ENCODE peak calls at places on chromosomes 6 and 20, in six cellular contexts. P is progenitor cell of endocrine pancreas, H is WTC11, E is H9, R is colonic mucosa, B is fibroblast of the aortic adventitia. D is an unnamed sample.

GRCh38 chr20:37833172-37833915 is 69.6 kb upstream of the VSTM2L start:
- DNase-seq in P (no peak), H (no peak), E (no peak), R (no peak), B (no peak), D (no peak)

GRCh38 chr6:118663993-118664985 is 12.9 kb upstream of the CEP85L start:
- DNase-seq in P (no peak), H (no peak), E (no peak), R (no peak), B (no peak), D (no peak)

GRCh38 chr20:37562695-37563480 is 35.2 kb upstream of the BLCAP start:
- DNase-seq in P (no peak), H (no peak), E (no peak), R (no peak), B (no peak), D (no peak)

GRCh38 chr6:2524090-2524489 is 226.6 kb downstream of the MYLK4 start:
- DNase-seq in P (no peak), H (no peak), E (no peak), R (no peak), B (no peak), D (no peak)

GRCh38 chr20:58619847-58620431 is 31.1 kb upstream of the STX16 start:
- DNase-seq in P (no peak), H (no peak), E (peak), R (no peak), B (no peak), D (no peak)

GRCh38 chr6:130159876-130160415 is 62.8 kb downstream of the SAMD3 start:
- DNase-seq in P (no peak), H (no peak), E (no peak), R (no peak), B (peak), D (no peak)

GRCh38 chr20:1657556-1658334 is at the start of gene SIRPG:
- DNase-seq in P (no peak), H (no peak), E (no peak), R (no peak), B (no peak), D (no peak)

GRCh38 chr20:57199656-57200405 is 66.6 kb downstream of the BMP7 start:
- DNase-seq in P (no peak), H (no peak), E (no peak), R (no peak), B (no peak), D (no peak)

GRCh38 chr20:53707341-53708102 is 113.9 kb upstream of the ZNF217 start:
- DNase-seq in P (no peak), H (no peak), E (no peak), R (no peak), B (peak), D (no peak)

GRCh38 chr20:37223053-37223452 is 38.6 kb downstream of the GHRH start:
- DNase-seq in P (no peak), H (no peak), E (no peak), R (no peak), B (peak), D (no peak)

GRCh38 chr6:35258858-35259193 is 709 bp upstream of the ZNF76 start:
- DNase-seq in P (peak), H (no peak), E (no peak), R (no peak), B (peak), D (no peak)

GRCh38 chr6:21426841-21427490 is 166.6 kb upstream of the SOX4 start:
- DNase-seq in P (no peak), H (no peak), E (no peak), R (no peak), B (peak), D (no peak)

GRCh38 chr6:142523485-142523884 is 221.7 kb downstream of the ADGRG6 start:
- DNase-seq in P (no peak), H (no peak), E (no peak), R (no peak), B (peak), D (no peak)

GRCh38 chr6:166692723-166693302 is 65.8 kb upstream of the RPS6KA2 start:
- DNase-seq in P (no peak), H (no peak), E (no peak), R (no peak), B (no peak), D (no peak)

GRCh38 chr6:28764014-28764723 is 159.6 kb downstream of the TRIM27 start:
- DNase-seq in P (no peak), H (no peak), E (no peak), R (no peak), B (no peak), D (no peak)

GRCh38 chr6:3471711-3472110 is 14.9 kb upstream of the SLC22A23 start:
- DNase-seq in P (no peak), H (no peak), E (no peak), R (no peak), B (peak), D (no peak)

GRCh38 chr6:46990031-46990644 is 52.0 kb downstream of the ADGRF1 start:
- DNase-seq in P (no peak), H (no peak), E (no peak), R (no peak), B (peak), D (peak)

GRCh38 chr20:4567172-4567571 is 154.5 kb upstream of the PRND start:
- DNase-seq in P (no peak), H (no peak), E (no peak), R (no peak), B (no peak), D (no peak)

GRCh38 chr20:32232487-32232886 is 24.8 kb downstream of the POFUT1 start:
- DNase-seq in P (no peak), H (no peak), E (no peak), R (no peak), B (no peak), D (no peak)

GRCh38 chr20:3749689-3750639 is 17.5 kb downstream of the HSPA12B start:
- DNase-seq in P (peak), H (peak), E (peak), R (no peak), B (no peak), D (no peak)

GRCh38 chr6:56539503-56540105 is 103.1 kb downstream of the DST start:
- DNase-seq in P (no peak), H (no peak), E (no peak), R (no peak), B (no peak), D (no peak)

GRCh38 chr6:30091577-30092381 is 16.2 kb upstream of the RNF39 start:
- DNase-seq in P (no peak), H (no peak), E (peak), R (peak), B (peak), D (no peak)

GRCh38 chr6:12844284-12845223 is 128.0 kb downstream of the PHACTR1 start:
- DNase-seq in P (no peak), H (no peak), E (no peak), R (no peak), B (peak), D (no peak)

GRCh38 chr20:49523767-49524360 is 41.4 kb upstream of the KCNB1 start:
- DNase-seq in P (no peak), H (no peak), E (no peak), R (no peak), B (no peak), D (no peak)

GRCh38 chr6:134477991-134478635 is 160.2 kb upstream of the SGK1 start:
- DNase-seq in P (no peak), H (no peak), E (no peak), R (no peak), B (peak), D (no peak)

GRCh38 chr6:50098306-50098705 is 48.6 kb upstream of the DEFB112 start:
- DNase-seq in P (no peak), H (no peak), E (no peak), R (no peak), B (no peak), D (no peak)

GRCh38 chr6:120077489-120077888 is 727.9 kb upstream of the MAN1A1 start:
- DNase-seq in P (no peak), H (peak), E (peak), R (no peak), B (peak), D (no peak)

GRCh38 chr6:10535198-10535597 is 14.0 kb downstream of the GCNT2 start:
- DNase-seq in P (no peak), H (no peak), E (no peak), R (no peak), B (no peak), D (no peak)

GRCh38 chr6:167982063-167982462 is 15.4 kb upstream of the KIF25 start:
- DNase-seq in P (no peak), H (no peak), E (no peak), R (no peak), B (no peak), D (no peak)

GRCh38 chr6:73325656-73326055 is 28.4 kb downstream of the DPPA5 start:
- DNase-seq in P (no peak), H (no peak), E (no peak), R (no peak), B (no peak), D (no peak)

GRCh38 chr6:8944548-8944947 is 509.2 kb upstream of the SLC35B3 start:
- DNase-seq in P (no peak), H (no peak), E (no peak), R (no peak), B (no peak), D (no peak)

GRCh38 chr6:128558924-128559323 is 38.5 kb upstream of the PTPRK start:
- DNase-seq in P (no peak), H (no peak), E (no peak), R (no peak), B (no peak), D (no peak)

GRCh38 chr6:72820153-72820552 is 198.3 kb downstream of the KCNQ5 start:
- DNase-seq in P (no peak), H (no peak), E (no peak), R (no peak), B (no peak), D (no peak)

GRCh38 chr20:58471161-58471834 is 43.9 kb downstream of the APCDD1L start:
- DNase-seq in P (no peak), H (no peak), E (no peak), R (peak), B (peak), D (peak)

GRCh38 chr20:10347066-10347465 is 87.0 kb downstream of the MKKS start:
- DNase-seq in P (no peak), H (no peak), E (no peak), R (no peak), B (no peak), D (no peak)

GRCh38 chr6:44642870-44643522 is 255.5 kb downstream of the CDC5L start:
- DNase-seq in P (no peak), H (no peak), E (no peak), R (no peak), B (no peak), D (no peak)

GRCh38 chr6:13391537-13391936 is 63.2 kb upstream of the TBC1D7 start:
- DNase-seq in P (no peak), H (no peak), E (no peak), R (no peak), B (no peak), D (no peak)

GRCh38 chr6:44858998-44859397 is 469.1 kb upstream of the RUNX2 start:
- DNase-seq in P (no peak), H (no peak), E (no peak), R (no peak), B (peak), D (no peak)

GRCh38 chr6:125188037-125188436 is 34.5 kb downstream of the TPD52L1 start:
- DNase-seq in P (no peak), H (no peak), E (no peak), R (no peak), B (peak), D (no peak)

GRCh38 chr20:50110141-50111047 is 2.6 kb downstream of the UBE2V1 start:
- DNase-seq in P (no peak), H (no peak), E (no peak), R (peak), B (no peak), D (no peak)

GRCh38 chr6:53513056-53513455 is 31.8 kb downstream of the GCLC start:
- DNase-seq in P (no peak), H (no peak), E (no peak), R (no peak), B (no peak), D (no peak)

GRCh38 chr6:53514677-53515076 is 30.2 kb downstream of the GCLC start:
- DNase-seq in P (no peak), H (no peak), E (no peak), R (no peak), B (no peak), D (no peak)

GRCh38 chr6:53512631-53513030 is 32.3 kb downstream of the GCLC start:
- DNase-seq in P (no peak), H (no peak), E (no peak), R (no peak), B (no peak), D (no peak)

GRCh38 chr6:53510751-53511150 is 34.1 kb downstream of the GCLC start:
- DNase-seq in P (no peak), H (no peak), E (no peak), R (no peak), B (no peak), D (no peak)

DNA sequence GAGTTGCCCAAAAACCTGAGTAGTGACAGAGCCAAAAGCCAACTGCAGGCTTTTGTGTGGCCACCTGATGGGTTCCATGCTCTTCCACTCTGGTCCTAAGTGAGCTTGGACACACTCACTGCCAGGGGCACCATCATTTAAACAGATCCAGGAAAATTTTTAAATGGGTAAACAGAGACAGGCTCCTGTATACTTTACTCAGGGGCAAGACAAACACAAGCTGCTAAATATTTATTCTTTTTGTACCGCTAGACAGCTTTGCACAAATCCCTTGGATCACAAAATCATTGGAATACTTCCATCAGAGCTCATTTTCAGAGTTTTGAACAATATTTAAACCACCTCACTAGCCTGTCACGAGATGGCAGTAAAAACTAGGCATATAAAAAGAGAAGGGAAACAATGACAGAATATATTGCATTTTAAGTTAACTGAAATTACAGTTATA is 31.4 kb downstream of the GCLC start:
- DNase-seq in P (no peak), H (no peak), E (no peak), R (no peak), B (no peak), D (no peak)
- TF ChIP-seq CTCF in P (no peak), H (no peak), E (no peak), R (no peak), B (no peak), D (no peak)

GRCh38 chr6:136956590-136957573 is 34.8 kb downstream of the SLC35D3 start:
- DNase-seq in P (no peak), H (peak), E (peak), R (no peak), B (no peak), D (no peak)
- TF ChIP-seq CTCF in P (peak), H (no peak), E (peak), R (no peak), B (no peak), D (no peak)

DNA sequence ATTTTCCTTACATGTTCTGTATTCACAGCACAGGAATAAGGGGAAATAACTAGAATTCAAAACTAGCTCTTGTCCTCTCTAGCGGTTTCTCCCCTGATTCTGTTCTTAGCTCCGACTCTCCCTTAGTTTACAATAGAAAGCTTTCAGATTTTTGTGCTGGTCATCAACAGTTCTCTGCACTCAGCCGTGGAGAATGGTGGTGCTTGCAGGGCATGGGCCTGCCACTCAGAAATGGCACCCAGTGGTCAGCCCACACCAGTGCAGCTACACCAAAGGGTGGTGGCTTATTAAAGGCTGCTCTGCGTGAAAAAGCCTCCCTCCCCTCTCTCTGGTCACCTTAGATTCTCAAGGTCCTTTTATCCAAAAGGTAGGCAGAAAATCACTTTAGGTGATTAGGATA is 123.5 kb downstream of the SASH1 start:
- DNase-seq in P (no peak), H (no peak), E (no peak), R (no peak), B (no peak), D (no peak)
- TF ChIP-seq CTCF in P (no peak), H (no peak), E (no peak), R (no peak), B (no peak), D (no peak)

DNA sequence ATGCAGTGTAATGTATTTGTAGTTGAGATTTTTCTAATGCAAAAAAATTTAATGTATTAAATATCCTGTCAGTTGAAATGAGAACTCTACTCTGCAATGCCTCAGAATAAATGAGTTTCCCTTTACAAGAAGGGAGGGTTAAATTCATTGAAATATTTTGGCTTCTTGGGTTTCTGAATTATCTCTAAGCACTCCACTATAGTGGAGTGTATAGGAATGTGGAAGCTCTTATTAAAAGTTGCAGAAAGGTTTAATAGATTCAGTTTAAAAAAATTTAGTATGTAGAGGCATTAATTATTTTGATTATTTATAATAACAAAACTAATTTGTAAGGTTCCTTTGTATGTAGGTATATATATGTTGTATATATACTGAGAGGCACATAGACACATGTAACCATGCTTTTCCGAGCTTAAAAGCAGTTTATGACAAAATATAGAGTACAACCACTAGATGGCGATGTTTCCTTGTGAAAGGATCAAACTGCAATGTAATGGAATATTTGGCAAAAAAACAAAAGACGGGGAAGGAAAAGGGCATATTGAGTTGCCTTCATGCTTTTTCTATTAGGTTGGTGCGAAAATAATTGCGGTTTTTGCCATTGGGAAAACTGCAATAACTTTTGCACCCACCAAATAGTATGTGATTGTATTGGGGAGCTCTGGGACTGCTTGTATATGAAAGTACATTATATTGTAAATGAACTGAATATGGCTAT is 144.2 kb downstream of the MYO6 start:
- DNase-seq in P (no peak), H (no peak), E (no peak), R (no peak), B (peak), D (no peak)
- TF ChIP-seq CTCF in P (peak), H (peak), E (peak), R (peak), B (peak), D (peak)

GRCh38 chr6:63759605-63760004 is 124.0 kb downstream of the PHF3 start:
- DNase-seq in P (no peak), H (no peak), E (no peak), R (no peak), B (no peak), D (no peak)
- TF ChIP-seq CTCF in P (no peak), H (no peak), E (no peak), R (no peak), B (no peak), D (no peak)

DNA sequence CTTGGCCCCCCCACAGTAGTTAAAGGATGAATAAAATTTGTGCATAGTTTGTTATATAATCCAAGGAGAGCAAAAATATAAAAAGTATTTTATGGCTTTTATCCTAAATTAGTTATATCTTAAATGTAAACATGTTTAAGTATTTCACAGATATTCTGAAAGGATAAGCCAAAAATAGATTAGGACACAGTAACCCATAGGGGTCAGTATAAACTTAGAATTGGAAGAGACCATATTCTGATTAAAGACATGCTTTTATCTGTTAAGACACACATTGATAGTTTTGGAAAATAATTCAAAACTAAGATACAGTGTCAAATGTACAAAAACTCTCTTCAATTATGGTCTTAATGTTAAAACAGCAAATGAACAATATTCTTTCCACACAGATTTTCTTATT is 4.5 kb upstream of the SERINC1 start:
- DNase-seq in P (no peak), H (no peak), E (no peak), R (no peak), B (peak), D (no peak)
- TF ChIP-seq CTCF in P (peak), H (no peak), E (peak), R (peak), B (peak), D (peak)

GRCh38 chr20:22619272-22619671 is 34.9 kb upstream of the FOXA2 start:
- DNase-seq in P (no peak), H (no peak), E (no peak), R (no peak), B (no peak), D (no peak)

GRCh38 chr20:22626501-22626900 is 42.1 kb upstream of the FOXA2 start:
- DNase-seq in P (no peak), H (no peak), E (no peak), R (no peak), B (no peak), D (no peak)

GRCh38 chr20:22619806-22620205 is 35.4 kb upstream of the FOXA2 start:
- DNase-seq in P (no peak), H (no peak), E (no peak), R (no peak), B (no peak), D (no peak)

GRCh38 chr20:22620342-22620741 is 36.0 kb upstream of the FOXA2 start:
- DNase-seq in P (no peak), H (no peak), E (no peak), R (no peak), B (no peak), D (no peak)

DNA sequence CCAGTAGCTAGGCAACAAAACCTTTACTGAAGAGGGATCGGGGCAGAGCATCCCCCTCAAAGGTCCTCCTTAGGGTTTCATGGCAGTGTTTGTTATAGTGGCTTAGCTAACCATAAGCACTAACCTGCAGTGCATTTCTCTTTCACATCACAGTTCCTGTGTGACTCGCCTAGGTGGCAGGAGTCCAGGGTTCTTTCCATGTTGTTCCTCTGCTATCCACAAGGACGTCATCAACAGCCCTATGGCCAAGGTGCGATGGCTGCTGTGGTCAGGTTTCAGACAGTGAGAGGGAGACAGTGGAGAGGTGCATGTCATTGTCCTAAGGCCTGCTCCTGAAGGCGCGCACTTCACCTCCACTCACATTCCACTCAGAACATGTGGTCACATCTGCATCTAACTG is 38.8 kb upstream of the FOXA2 start:
- DNase-seq in P (no peak), H (no peak), E (no peak), R (no peak), B (no peak), D (no peak)
- TF ChIP-seq CTCF in P (no peak), H (no peak), E (peak), R (no peak), B (no peak), D (no peak)

GRCh38 chr20:24574307-24574706 is 104.9 kb downstream of the SYNDIG1 start:
- DNase-seq in P (no peak), H (no peak), E (no peak), R (no peak), B (no peak), D (no peak)
- TF ChIP-seq CTCF in P (no peak), H (no peak), E (no peak), R (no peak), B (no peak), D (no peak)